ENCODE peak calls at places on chromosome 3, in seven cellular contexts. One of them, this sample, is unnamed.
A peak's percentile ranks its signal among the peaks of the same experiment; 100 is the strongest.

GRCh38 chr3:179948740-179949139 is 88.0 kb downstream of the PEX5L start:
- DNase-seq in A549: no peak
- DNase-seq in suprapubic skin: no peak
- DNase-seq in tibial nerve: no peak
- DNase-seq in sigmoid colon: no peak
- DNase-seq in H1: no peak
- DNase-seq in stomach: no peak
- DNase-seq in this sample: no peak

GRCh38 chr3:72973031-72973723 is 23.4 kb upstream of the PPP4R2 start:
- DNase-seq in A549: no peak
- DNase-seq in suprapubic skin: no peak
- DNase-seq in tibial nerve: no peak
- DNase-seq in sigmoid colon: no peak
- DNase-seq in H1: no peak
- DNase-seq in stomach: peak; percentile 60
- DNase-seq in this sample: no peak

GRCh38 chr3:192409838-192410683 is 317.3 kb downstream of the FGF12 start:
- DNase-seq in A549: peak; percentile 54
- DNase-seq in suprapubic skin: no peak
- DNase-seq in tibial nerve: no peak
- DNase-seq in sigmoid colon: no peak
- DNase-seq in H1: no peak
- DNase-seq in stomach: no peak
- DNase-seq in this sample: no peak

GRCh38 chr3:5191555-5192304 is 4.2 kb downstream of the EDEM1 start:
- DNase-seq in A549: no peak
- DNase-seq in suprapubic skin: no peak
- DNase-seq in tibial nerve: no peak
- DNase-seq in sigmoid colon: no peak
- DNase-seq in H1: no peak
- DNase-seq in stomach: no peak
- DNase-seq in this sample: no peak

GRCh38 chr3:153051427-153052095 is 110.5 kb upstream of the RAP2B start:
- DNase-seq in A549: peak; percentile 81
- DNase-seq in suprapubic skin: no peak
- DNase-seq in tibial nerve: no peak
- DNase-seq in sigmoid colon: no peak
- DNase-seq in H1: no peak
- DNase-seq in stomach: no peak
- DNase-seq in this sample: peak; percentile 57

GRCh38 chr3:109553573-109554371 is 216.4 kb upstream of the DPPA4 start:
- DNase-seq in A549: no peak
- DNase-seq in suprapubic skin: no peak
- DNase-seq in tibial nerve: no peak
- DNase-seq in sigmoid colon: no peak
- DNase-seq in H1: no peak
- DNase-seq in stomach: no peak
- DNase-seq in this sample: no peak

GRCh38 chr3:134093906-134094305 is 64.2 kb upstream of the SLCO2A1 start:
- DNase-seq in A549: no peak
- DNase-seq in suprapubic skin: no peak
- DNase-seq in tibial nerve: no peak
- DNase-seq in sigmoid colon: no peak
- DNase-seq in H1: no peak
- DNase-seq in stomach: no peak
- DNase-seq in this sample: no peak

GRCh38 chr3:75985432-75985831 is 200.1 kb upstream of the ZNF717 start:
- DNase-seq in A549: no peak
- DNase-seq in suprapubic skin: no peak
- DNase-seq in tibial nerve: no peak
- DNase-seq in sigmoid colon: no peak
- DNase-seq in H1: no peak
- DNase-seq in stomach: no peak
- DNase-seq in this sample: no peak

GRCh38 chr3:134392336-134392983 is 18.2 kb upstream of the AMOTL2 start:
- DNase-seq in A549: no peak
- DNase-seq in suprapubic skin: no peak
- DNase-seq in tibial nerve: no peak
- DNase-seq in sigmoid colon: no peak
- DNase-seq in H1: no peak
- DNase-seq in stomach: no peak
- DNase-seq in this sample: no peak

GRCh38 chr3:146747928-146748327 is 142.8 kb upstream of the PLSCR5 start:
- DNase-seq in A549: no peak
- DNase-seq in suprapubic skin: no peak
- DNase-seq in tibial nerve: no peak
- DNase-seq in sigmoid colon: no peak
- DNase-seq in H1: no peak
- DNase-seq in stomach: no peak
- DNase-seq in this sample: no peak

GRCh38 chr3:133294253-133294652 is 105.6 kb upstream of the BFSP2 start:
- DNase-seq in A549: no peak
- DNase-seq in suprapubic skin: no peak
- DNase-seq in tibial nerve: no peak
- DNase-seq in sigmoid colon: no peak
- DNase-seq in H1: no peak
- DNase-seq in stomach: no peak
- DNase-seq in this sample: no peak

GRCh38 chr3:111967651-111968274 is 11.1 kb upstream of the ABHD10 start:
- DNase-seq in A549: peak; percentile 31
- DNase-seq in suprapubic skin: peak; percentile 84
- DNase-seq in tibial nerve: peak; percentile 90
- DNase-seq in sigmoid colon: peak; percentile 92
- DNase-seq in H1: peak; percentile 58
- DNase-seq in stomach: peak; percentile 87
- DNase-seq in this sample: peak; percentile 97

GRCh38 chr3:14166877-14167605 is 11.4 kb downstream of the XPC start:
- DNase-seq in A549: no peak
- DNase-seq in suprapubic skin: no peak
- DNase-seq in tibial nerve: no peak
- DNase-seq in sigmoid colon: no peak
- DNase-seq in H1: no peak
- DNase-seq in stomach: no peak
- DNase-seq in this sample: no peak

GRCh38 chr3:105823149-105823866 is 45.5 kb downstream of the CBLB start:
- DNase-seq in A549: peak; percentile 23
- DNase-seq in suprapubic skin: no peak
- DNase-seq in tibial nerve: no peak
- DNase-seq in sigmoid colon: no peak
- DNase-seq in H1: no peak
- DNase-seq in stomach: no peak
- DNase-seq in this sample: no peak

GRCh38 chr3:120853416-120853815 is 54.6 kb upstream of the STXBP5L start:
- DNase-seq in A549: no peak
- DNase-seq in suprapubic skin: no peak
- DNase-seq in tibial nerve: no peak
- DNase-seq in sigmoid colon: no peak
- DNase-seq in H1: no peak
- DNase-seq in stomach: no peak
- DNase-seq in this sample: no peak

GRCh38 chr3:61983479-61983878 is 389.9 kb downstream of the FEZF2 start:
- DNase-seq in A549: no peak
- DNase-seq in suprapubic skin: no peak
- DNase-seq in tibial nerve: no peak
- DNase-seq in sigmoid colon: no peak
- DNase-seq in H1: no peak
- DNase-seq in stomach: no peak
- DNase-seq in this sample: no peak

GRCh38 chr3:120595788-120596115 is 384 bp upstream of the NDUFB4 start:
- DNase-seq in A549: no peak
- DNase-seq in suprapubic skin: no peak
- DNase-seq in tibial nerve: no peak
- DNase-seq in sigmoid colon: no peak
- DNase-seq in H1: no peak
- DNase-seq in stomach: no peak
- DNase-seq in this sample: no peak

GRCh38 chr3:187551419-187551818 is 118.8 kb downstream of the SST start:
- DNase-seq in A549: no peak
- DNase-seq in suprapubic skin: no peak
- DNase-seq in tibial nerve: no peak
- DNase-seq in sigmoid colon: no peak
- DNase-seq in H1: no peak
- DNase-seq in stomach: no peak
- DNase-seq in this sample: peak; percentile 19

GRCh38 chr3:148604270-148605085 is 93.2 kb upstream of the AGTR1 start:
- DNase-seq in A549: peak; percentile 13
- DNase-seq in suprapubic skin: peak; percentile 72
- DNase-seq in tibial nerve: no peak
- DNase-seq in sigmoid colon: peak; percentile 65
- DNase-seq in H1: no peak
- DNase-seq in stomach: no peak
- DNase-seq in this sample: no peak

DNA sequence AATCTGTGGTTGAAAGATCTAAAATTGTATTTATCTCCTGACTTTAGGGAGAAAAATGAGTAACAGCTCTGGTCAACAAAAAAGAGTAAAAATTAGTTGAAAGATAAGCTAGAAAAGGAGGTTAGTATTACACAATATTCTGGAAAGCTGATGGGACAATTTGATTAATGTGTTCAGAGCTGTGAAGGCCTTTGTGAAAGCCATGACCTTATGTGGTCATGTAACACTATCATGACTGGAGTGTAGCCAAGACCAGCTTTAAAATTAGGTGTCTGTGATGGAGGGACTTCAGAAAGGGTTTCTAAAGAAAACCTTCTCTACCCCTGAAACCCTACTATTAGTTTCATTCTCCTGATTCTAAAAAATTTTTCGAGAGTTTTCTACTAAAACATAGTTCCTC is 127.2 kb downstream of the NFKBIZ start:
- DNase-seq in A549: no peak
- DNase-seq in suprapubic skin: no peak
- DNase-seq in tibial nerve: no peak
- DNase-seq in sigmoid colon: no peak
- DNase-seq in H1: no peak
- DNase-seq in stomach: no peak
- DNase-seq in this sample: no peak
- TF ChIP-seq EP300 in A549: no peak
- TF ChIP-seq EP300 in suprapubic skin: no peak
- TF ChIP-seq EP300 in tibial nerve: no peak
- TF ChIP-seq EP300 in sigmoid colon: no peak
- TF ChIP-seq EP300 in H1: no peak
- TF ChIP-seq EP300 in stomach: no peak
- TF ChIP-seq EP300 in this sample: no peak

DNA sequence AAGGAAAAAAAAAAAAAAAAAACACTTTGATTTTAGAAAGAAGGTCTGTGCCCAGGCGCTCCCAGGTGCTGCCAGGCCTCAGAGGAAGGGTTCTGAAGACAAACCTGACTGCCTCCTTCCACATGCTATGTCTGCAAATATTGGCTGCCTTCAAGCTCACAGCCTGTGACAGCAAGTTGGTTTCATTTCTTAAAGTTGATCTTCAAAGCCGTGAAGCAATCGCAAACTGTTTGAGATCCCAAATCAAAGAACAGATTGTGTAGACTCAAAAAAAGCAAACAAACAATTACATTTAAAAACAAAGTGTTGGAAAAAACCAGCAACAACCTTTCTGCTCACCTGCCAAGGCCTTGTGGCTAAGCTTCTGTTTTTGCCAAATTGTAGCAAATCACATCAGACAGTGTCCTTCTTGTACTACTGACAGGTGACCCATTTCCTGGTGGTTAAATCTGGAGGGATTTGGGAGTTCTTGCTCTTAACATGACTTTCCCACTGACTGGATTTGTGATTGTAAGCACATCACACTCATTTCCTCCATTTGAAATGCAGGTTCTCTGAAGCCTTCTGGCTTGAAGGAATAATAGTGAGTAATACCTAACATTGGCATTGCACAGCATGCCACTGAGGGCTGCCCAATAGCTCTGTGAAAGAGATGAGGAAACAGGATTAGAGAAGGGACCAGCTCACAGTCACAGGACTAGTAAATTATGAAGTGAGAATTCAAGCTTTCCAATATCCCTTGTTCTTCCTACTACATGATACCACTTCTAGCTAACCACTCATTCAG is 502.4 kb downstream of the LPP start:
- DNase-seq in A549: no peak
- DNase-seq in suprapubic skin: no peak
- DNase-seq in tibial nerve: no peak
- DNase-seq in sigmoid colon: no peak
- DNase-seq in H1: no peak
- DNase-seq in stomach: no peak
- DNase-seq in this sample: no peak
- H3K27ac ChIP-seq in A549: no peak overlapping the region
- H3K27ac ChIP-seq in suprapubic skin: peak overlapping the region; percentile 66
- H3K27ac ChIP-seq in tibial nerve: no peak overlapping the region
- H3K27ac ChIP-seq in sigmoid colon: no peak overlapping the region
- H3K27ac ChIP-seq in H1: no peak overlapping the region
- H3K27ac ChIP-seq in stomach: peak overlapping the region; percentile 40
- H3K27ac ChIP-seq in this sample: no peak overlapping the region

GRCh38 chr3:167473863-167474262 is at the start of gene SERPINI2:
- DNase-seq in A549: no peak
- DNase-seq in suprapubic skin: no peak
- DNase-seq in tibial nerve: no peak
- DNase-seq in sigmoid colon: no peak
- DNase-seq in H1: no peak
- DNase-seq in stomach: no peak
- DNase-seq in this sample: no peak

GRCh38 chr3:167466961-167467360 is 6.9 kb downstream of the SERPINI2 start:
- DNase-seq in A549: no peak
- DNase-seq in suprapubic skin: no peak
- DNase-seq in tibial nerve: no peak
- DNase-seq in sigmoid colon: no peak
- DNase-seq in H1: no peak
- DNase-seq in stomach: no peak
- DNase-seq in this sample: no peak

DNA sequence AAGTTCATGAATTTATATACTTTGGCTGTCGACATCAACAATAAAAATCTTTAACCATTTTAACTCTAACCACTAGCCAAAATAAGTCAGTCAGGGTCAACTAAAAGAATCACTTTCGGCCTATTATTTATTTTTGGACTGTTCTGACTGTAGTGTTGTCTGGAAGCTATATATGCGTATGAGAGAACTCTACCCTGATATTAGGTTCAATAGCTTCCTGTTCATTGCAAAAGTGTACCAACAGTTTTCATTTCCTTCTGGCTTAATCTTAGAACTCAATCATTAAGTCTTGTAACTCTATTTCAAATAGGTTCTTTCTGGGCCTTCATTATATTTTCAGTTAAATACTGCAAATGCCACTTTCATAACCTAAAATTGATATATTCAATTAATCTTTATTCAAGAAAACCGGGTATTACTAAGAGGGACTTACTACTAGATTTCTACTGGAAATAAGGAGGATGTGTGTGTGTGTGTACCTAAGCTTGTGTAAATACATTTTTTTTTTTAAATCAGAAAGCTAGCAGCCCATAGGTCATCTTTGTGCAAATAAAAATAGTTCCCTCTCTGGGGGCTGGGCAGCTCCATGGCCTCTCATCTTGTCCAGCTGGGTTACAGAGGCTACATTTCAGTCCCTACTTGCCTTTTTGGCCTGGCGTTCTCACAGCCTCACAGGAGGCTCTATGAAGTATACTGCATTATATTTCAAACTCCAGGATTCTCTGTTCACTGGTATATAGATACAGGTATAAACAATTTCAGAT is 5.8 kb downstream of the SERPINI2 start:
- DNase-seq in A549: no peak
- DNase-seq in suprapubic skin: no peak
- DNase-seq in tibial nerve: no peak
- DNase-seq in sigmoid colon: no peak
- DNase-seq in H1: no peak
- DNase-seq in stomach: no peak
- DNase-seq in this sample: no peak
- TF ChIP-seq POLR2A in A549: no peak
- TF ChIP-seq POLR2A in suprapubic skin: no peak
- TF ChIP-seq POLR2A in tibial nerve: no peak
- TF ChIP-seq POLR2A in sigmoid colon: no peak
- TF ChIP-seq POLR2A in H1: no peak
- TF ChIP-seq POLR2A in stomach: no peak
- TF ChIP-seq POLR2A in this sample: no peak

GRCh38 chr3:45760878-45761711 is 35.2 kb downstream of the SLC6A20 start:
- DNase-seq in A549: peak; percentile 71
- DNase-seq in suprapubic skin: no peak
- DNase-seq in tibial nerve: no peak
- DNase-seq in sigmoid colon: peak; percentile 82
- DNase-seq in H1: no peak
- DNase-seq in stomach: peak; percentile 50
- DNase-seq in this sample: no peak
- TF ChIP-seq EP300 in A549: no peak
- TF ChIP-seq EP300 in suprapubic skin: no peak
- TF ChIP-seq EP300 in tibial nerve: no peak
- TF ChIP-seq EP300 in sigmoid colon: no peak
- TF ChIP-seq EP300 in H1: no peak
- TF ChIP-seq EP300 in stomach: no peak
- TF ChIP-seq EP300 in this sample: no peak